ENCODE peak calls at places on chromosomes 11 and 22, in ten cellular contexts. T, O, J, E, Z, M, Y, H, L and I are unnamed samples.

GRCh38 chr11:83409891-83410290 is 123.7 kb upstream of the CCDC90B start:
- DNase-seq in H (no peak), Y (peak), O (no peak), J (no peak), L (no peak), M (no peak), E (no peak), T (no peak), Z (no peak), I (no peak)

GRCh38 chr11:78268516-78269410 is 80.0 kb downstream of the USP35 start:
- DNase-seq in O (no peak), Y (peak), L (peak), M (no peak), Z (peak), T (peak), J (peak), H (peak), E (no peak), I (no peak)

GRCh38 chr11:61718046-61718531 is 34.3 kb upstream of the MYRF start:
- DNase-seq in J (no peak), Z (no peak), E (peak), H (no peak), Y (no peak), L (no peak), T (no peak), M (no peak), O (no peak), I (no peak)

GRCh38 chr11:77072851-77073327 is 6.1 kb downstream of the CAPN5 start:
- DNase-seq in L (no peak), E (peak), O (no peak), T (no peak), J (no peak), Z (no peak), M (no peak), H (no peak), Y (no peak), I (no peak)

GRCh38 chr22:19120829-19121630 is 1.2 kb downstream of the DGCR2 start:
- DNase-seq in L (peak), Z (no peak), H (peak), T (peak), Y (no peak), O (peak), M (no peak), E (peak), J (peak), I (no peak)

GRCh38 chr11:6576471-6577373 is 26.7 kb downstream of the RRP8 start:
- DNase-seq in Y (no peak), L (peak), Z (peak), O (no peak), M (no peak), H (peak), E (no peak), T (no peak), J (peak), I (peak)

GRCh38 chr11:113384551-113384950 is 3.0 kb upstream of the ANKK1 start:
- DNase-seq in E (no peak), Y (no peak), O (peak), L (peak), H (peak), M (no peak), T (peak), Z (peak), J (peak), I (no peak)

GRCh38 chr11:92964471-92964870 is 5.0 kb upstream of the MTNR1B start:
- DNase-seq in Y (no peak), H (no peak), M (no peak), O (no peak), T (no peak), L (no peak), Z (no peak), J (no peak), E (no peak), I (no peak)

GRCh38 chr22:37273846-37274225 is 8.5 kb upstream of the CYTH4 start:
- DNase-seq in M (no peak), E (no peak), T (no peak), Y (no peak), L (no peak), J (no peak), O (no peak), H (no peak), Z (no peak), I (no peak)

GRCh38 chr22:44624689-44625420 is 77.1 kb upstream of the PRR5 start:
- DNase-seq in Y (peak), O (no peak), L (no peak), T (no peak), J (no peak), H (no peak), E (peak), M (no peak), Z (no peak), I (no peak)

GRCh38 chr11:93939084-93939780 is 81.9 kb upstream of the HEPHL1 start:
- DNase-seq in H (peak), T (peak), L (peak), Z (no peak), M (no peak), J (peak), E (no peak), Y (no peak), O (no peak), I (no peak)

GRCh38 chr22:25564979-25565677 is 653 bp downstream of the GRK3 start:
- DNase-seq in O (no peak), Z (no peak), T (peak), M (no peak), Y (peak), H (no peak), L (peak), E (peak), J (no peak), I (peak)

GRCh38 chr11:57662893-57663292 is 5.0 kb upstream of the ZDHHC5 start:
- DNase-seq in O (no peak), J (no peak), E (peak), H (no peak), Z (no peak), T (no peak), L (peak), Y (no peak), M (no peak), I (no peak)
- TF ChIP-seq CTCF in O (no peak), J (peak), E (peak), H (no peak), Z (no peak), T (peak), L (no peak), Y (no peak), M (no peak), I (no peak)

GRCh38 chr22:38336699-38337098 is 19.5 kb upstream of the CSNK1E start:
- DNase-seq in M (no peak), O (no peak), Z (no peak), E (no peak), L (no peak), J (no peak), H (no peak), Y (peak), T (no peak), I (peak)
- H3K4me3 ChIP-seq in M (no peak), O (no peak), Z (peak), E (peak), L (peak), J (no peak), H (peak), Y (peak), T (peak), I (peak)

DNA sequence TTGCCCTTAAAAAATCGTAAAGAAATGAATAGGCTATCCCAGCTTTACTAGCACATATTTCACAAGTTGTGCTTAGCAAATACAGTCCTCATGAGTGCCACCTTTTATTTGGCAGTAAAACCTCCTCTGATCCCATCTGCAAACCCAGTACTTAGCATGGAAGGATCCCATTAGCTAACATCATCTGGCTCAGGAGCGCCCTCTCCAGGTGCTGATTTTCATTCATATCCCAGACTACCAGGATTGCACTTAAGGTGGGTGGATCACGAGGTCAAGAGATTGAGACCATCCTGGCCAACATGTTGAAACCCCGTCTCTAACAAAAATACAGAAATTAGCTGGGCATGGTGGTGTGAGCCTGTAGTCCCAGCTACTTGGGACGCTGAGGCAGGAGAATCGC is 76.1 kb upstream of the PAX6 start:
- DNase-seq in L (no peak), Z (no peak), M (no peak), J (no peak), T (no peak), E (peak), Y (no peak), O (no peak), H (no peak), I (peak)
- TF ChIP-seq CTCF in L (no peak), Z (no peak), M (no peak), J (no peak), T (peak), E (peak), Y (no peak), O (no peak), H (no peak), I (peak)

DNA sequence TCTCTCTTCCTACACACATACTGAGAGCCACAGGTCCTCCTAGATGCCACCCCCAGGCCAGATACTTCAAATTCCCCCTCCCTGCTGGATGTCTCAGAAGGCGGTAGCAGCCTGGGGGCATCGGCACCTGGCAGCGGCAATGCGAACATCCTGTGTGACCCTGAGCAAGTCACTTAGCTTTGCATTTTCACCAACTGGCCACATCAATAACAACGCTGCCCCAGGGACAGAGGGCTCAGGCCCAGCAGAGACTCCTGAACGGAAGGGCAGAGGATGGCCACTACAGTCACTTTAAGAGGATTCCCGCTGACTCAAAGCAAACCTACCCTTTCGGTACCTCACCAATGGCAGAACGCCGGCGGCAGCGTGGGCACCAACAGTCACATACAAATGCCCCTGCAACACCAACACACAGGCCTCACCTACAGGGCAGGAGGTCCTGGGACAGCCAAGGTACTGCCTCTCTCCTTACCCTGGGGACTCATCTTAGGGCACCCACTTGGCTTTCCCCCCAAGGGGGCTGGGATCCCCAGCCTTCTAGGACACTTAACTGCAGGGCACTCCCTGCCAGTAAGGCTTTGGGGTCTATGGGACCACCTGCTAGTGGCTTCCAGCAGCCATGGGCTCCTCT is 1.6 kb downstream of the LMO1 start:
- DNase-seq in H (no peak), Y (no peak), O (peak), L (no peak), Z (no peak), J (no peak), E (peak), T (peak), M (no peak), I (no peak)
- H3K4me3 ChIP-seq in H (no peak), Y (peak), O (no peak), L (peak), Z (peak), J (no peak), E (peak), T (peak), M (peak), I (peak)